ENCODE peak calls at places on chromosome X, in nine cellular contexts. M is fibroblast of lung, P is left lung, X is endodermal cell, E is tibial nerve, D is right lobe of liver, O is psoas muscle, B is Peyer's patch, Q is thoracic aorta. V is an unnamed sample.

GRCh38 chrX:19798423-19798822 is 89.0 kb downstream of the SH3KBP1 start:
- DNase-seq in M (no peak), P (no peak), X (no peak), E (no peak), D (no peak), O (no peak), B (no peak), Q (no peak), V (no peak)

GRCh38 chrX:150047818-150048217 is 109.5 kb upstream of the EOLA2 start:
- DNase-seq in M (peak; percentile 27), P (no peak), X (no peak), E (no peak), D (no peak), O (no peak), B (no peak), Q (no peak), V (no peak)

GRCh38 chrX:56563231-56564116 is at the start of gene UBQLN2:
- DNase-seq in M (peak; percentile 83), P (peak; percentile 92), X (peak; percentile 87), E (peak; percentile 72), D (peak; percentile 86), O (peak; percentile 80), B (peak; percentile 76), Q (peak; percentile 16), V (peak; percentile 87)

GRCh38 chrX:119237526-119238035 is 1.5 kb downstream of the PGRMC1 start:
- DNase-seq in M (peak; percentile 1), P (no peak), X (peak; percentile 50), E (no peak), D (no peak), O (no peak), B (no peak), Q (no peak), V (no peak)

GRCh38 chrX:150767475-150768131 is 74.4 kb downstream of the MTMR1 start:
- DNase-seq in M (peak; percentile 79), P (no peak), X (peak; percentile 33), E (no peak), D (no peak), O (no peak), B (no peak), Q (no peak), V (no peak)

GRCh38 chrX:77528034-77528433 is 80.8 kb downstream of the FGF16 start:
- DNase-seq in M (no peak), P (no peak), X (peak; percentile 52), E (no peak), D (no peak), O (no peak), B (no peak), Q (no peak), V (no peak)

GRCh38 chrX:109632906-109633504 is 8.0 kb upstream of the KCNE5 start:
- DNase-seq in M (peak; percentile 45), P (no peak), X (peak; percentile 61), E (no peak), D (no peak), O (no peak), B (no peak), Q (no peak), V (no peak)

GRCh38 chrX:83416273-83416672 is 91.8 kb upstream of the POU3F4 start:
- DNase-seq in M (no peak), P (no peak), X (no peak), E (no peak), D (no peak), O (no peak), B (no peak), Q (no peak), V (no peak)

GRCh38 chrX:118523920-118524319 is 28.3 kb downstream of the DOCK11 start:
- DNase-seq in M (no peak), P (no peak), X (no peak), E (no peak), D (no peak), O (no peak), B (no peak), Q (no peak), V (no peak)

GRCh38 chrX:95733426-95733825 is 951.2 kb upstream of the DIAPH2 start:
- DNase-seq in M (no peak), P (no peak), X (no peak), E (no peak), D (no peak), O (no peak), B (no peak), Q (no peak), V (no peak)

GRCh38 chrX:18855919-18856644 is 127.8 kb downstream of the PHKA2 start:
- DNase-seq in M (peak; percentile 4), P (no peak), X (no peak), E (no peak), D (no peak), O (no peak), B (no peak), Q (no peak), V (no peak)

GRCh38 chrX:68568136-68568535 is 69.3 kb downstream of the YIPF6 start:
- DNase-seq in M (no peak), P (no peak), X (no peak), E (no peak), D (no peak), O (no peak), B (no peak), Q (no peak), V (no peak)

DNA sequence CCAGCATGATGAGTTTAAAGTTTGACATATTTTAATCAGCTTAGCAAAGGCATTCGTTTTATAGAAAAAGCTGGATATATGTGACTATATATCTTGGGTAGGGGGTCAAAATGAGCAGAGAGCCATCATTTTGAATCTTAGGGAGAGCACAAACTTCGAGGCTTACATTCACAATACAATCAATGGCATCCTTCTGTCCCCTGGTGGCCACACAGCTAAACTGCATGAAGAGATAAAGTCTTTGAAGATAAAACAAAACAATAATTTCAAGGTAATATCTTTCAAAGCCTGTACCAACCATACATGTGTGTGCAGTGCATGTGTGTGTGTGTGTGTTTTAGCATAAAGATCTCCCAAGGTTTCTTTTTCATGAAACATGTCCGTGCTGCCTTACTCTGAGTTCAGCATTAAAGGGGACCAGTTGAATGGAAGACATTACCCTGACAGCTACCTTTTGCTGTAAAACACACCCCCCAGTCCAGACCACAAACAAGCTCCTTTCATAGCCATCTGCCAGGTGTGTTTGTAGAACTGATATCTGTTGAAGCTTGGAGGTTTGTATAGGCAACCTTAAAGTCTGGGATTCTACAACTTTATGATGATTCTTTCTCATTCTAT is 22.0 kb downstream of the DYNLT3 start:
- DNase-seq in M (peak; percentile 46), P (no peak), X (peak; percentile 74), E (peak; percentile 60), D (no peak), O (no peak), B (peak; percentile 65), Q (no peak), V (peak; percentile 36)
- H3K27ac ChIP-seq in M (no peak overlapping the region), P (no peak overlapping the region), X (no peak overlapping the region), E (no peak overlapping the region), D (peak overlapping the region; percentile 4), O (no peak overlapping the region), B (no peak overlapping the region), Q (no peak overlapping the region), V (no peak overlapping the region)

GRCh38 chrX:10781847-10782530 is 161.6 kb upstream of the MID1 start:
- DNase-seq in M (no peak), P (no peak), X (no peak), E (no peak), D (no peak), O (no peak), B (no peak), Q (no peak), V (no peak)
- H3K4me3 ChIP-seq in M (no peak overlapping the region), P (no peak overlapping the region), X (no peak overlapping the region), E (no peak overlapping the region), D (no peak overlapping the region), O (no peak overlapping the region), B (no peak overlapping the region), Q (no peak overlapping the region), V (no peak overlapping the region)

GRCh38 chrX:49270249-49270921 is 792 bp downstream of the PPP1R3F start:
- DNase-seq in M (no peak), P (peak; percentile 77), X (no peak), E (no peak), D (peak; percentile 18), O (no peak), B (no peak), Q (no peak), V (no peak)

GRCh38 chrX:49273181-49273727 is 3.7 kb downstream of the PPP1R3F start:
- DNase-seq in M (no peak), P (no peak), X (peak; percentile 6), E (no peak), D (no peak), O (no peak), B (no peak), Q (no peak), V (no peak)

GRCh38 chrX:49269768-49270248 is at the start of gene PPP1R3F:
- DNase-seq in M (no peak), P (no peak), X (no peak), E (no peak), D (peak; percentile 41), O (no peak), B (no peak), Q (no peak), V (peak; percentile 50)

GRCh38 chrX:49272426-49272825 is 2.8 kb downstream of the PPP1R3F start:
- DNase-seq in M (no peak), P (no peak), X (no peak), E (no peak), D (no peak), O (no peak), B (no peak), Q (no peak), V (no peak)

GRCh38 chrX:49271341-49271740 is 1.7 kb downstream of the PPP1R3F start:
- DNase-seq in M (no peak), P (no peak), X (no peak), E (no peak), D (no peak), O (no peak), B (no peak), Q (no peak), V (no peak)
- H3K36me3 ChIP-seq in M (no peaks in the 10 kb centered on the region), P (no peaks in the 10 kb centered on the region), X (no peaks in the 10 kb centered on the region), E (no peaks in the 10 kb centered on the region), D (no peaks in the 10 kb centered on the region), O (no peaks in the 10 kb centered on the region), B (no peaks in the 10 kb centered on the region), Q (no peaks in the 10 kb centered on the region), V (no peaks in the 10 kb centered on the region)

GRCh38 chrX:70175338-70175737 is 1.9 kb upstream of the DGAT2L6 start:
- DNase-seq in M (no peak), P (no peak), X (no peak), E (no peak), D (no peak), O (no peak), B (no peak), Q (no peak), V (no peak)
- H3K27ac ChIP-seq in M (no peak overlapping the region), P (no peak overlapping the region), X (no peak overlapping the region), E (no peak overlapping the region), D (no peak overlapping the region), O (no peak overlapping the region), B (no peak overlapping the region), Q (no peak overlapping the region), V (no peak overlapping the region)